ENCODE peak calls at places on chromosomes 11 and 22, in nine cellular contexts. Y, I, J, C, Z, D, K, E and O are unnamed samples.

GRCh38 chr11:122100222-122101080 is 15.6 kb downstream of the BLID start:
- DNase-seq in E (no peak), K (no peak), Y (peak), I (no peak), D (no peak), Z (no peak), C (peak), J (peak), O (no peak)

GRCh38 chr11:2781413-2782274 is 81.8 kb upstream of the KCNQ1OT1 start:
- DNase-seq in J (peak), Z (no peak), K (no peak), I (no peak), D (peak), E (no peak), Y (peak), C (no peak), O (no peak)

GRCh38 chr11:31808268-31808667 is 2.9 kb downstream of the PAX6 start:
- DNase-seq in Z (no peak), I (no peak), J (no peak), K (no peak), C (no peak), D (no peak), E (no peak), Y (no peak), O (no peak)

GRCh38 chr11:108117746-108118371 is 3.5 kb upstream of the ACAT1 start:
- DNase-seq in J (peak), D (no peak), Z (no peak), Y (peak), C (peak), E (peak), K (peak), I (no peak), O (peak)

GRCh38 chr11:118202599-118203422 is 22.0 kb downstream of the JAML start:
- DNase-seq in J (no peak), D (no peak), I (peak), C (no peak), Z (peak), K (no peak), E (no peak), Y (no peak), O (no peak)

GRCh38 chr11:69509381-69509780 is 27.9 kb downstream of the LINC01488 start:
- DNase-seq in E (no peak), K (no peak), C (no peak), I (no peak), D (no peak), Z (no peak), J (no peak), Y (no peak), O (no peak)

GRCh38 chr11:9972917-9973504 is 309.1 kb downstream of the SWAP70 start:
- DNase-seq in I (no peak), Y (peak), E (peak), D (no peak), J (peak), K (no peak), C (peak), Z (peak), O (peak)

GRCh38 chr11:128328955-128329551 is 258.3 kb downstream of the ETS1 start:
- DNase-seq in K (no peak), E (no peak), I (peak), D (no peak), Y (no peak), J (no peak), C (no peak), Z (peak), O (no peak)

GRCh38 chr11:14015711-14016110 is 53.2 kb downstream of the SPON1 start:
- DNase-seq in E (no peak), C (no peak), Y (peak), Z (no peak), I (no peak), J (peak), D (no peak), K (no peak), O (no peak)

GRCh38 chr22:50199836-50200332 is 927 bp upstream of the SELENOO start:
- DNase-seq in Y (no peak), K (no peak), I (no peak), D (no peak), C (peak), E (no peak), Z (no peak), J (no peak), O (no peak)

GRCh38 chr11:13152736-13153541 is 124.7 kb upstream of the BMAL1 start:
- DNase-seq in E (peak), D (no peak), K (no peak), Y (peak), C (no peak), I (no peak), J (peak), Z (no peak), O (no peak)

GRCh38 chr11:104658177-104658576 is 240.1 kb downstream of the CASP12 start:
- DNase-seq in E (no peak), Y (no peak), C (no peak), K (no peak), I (no peak), D (no peak), Z (no peak), J (no peak), O (no peak)

GRCh38 chr22:24455751-24456426 is 28.5 kb downstream of the ADORA2A start:
- DNase-seq in D (no peak), Y (no peak), C (no peak), E (no peak), K (no peak), J (no peak), Z (no peak), I (no peak), O (no peak)

GRCh38 chr11:120031612-120032600 is 106.0 kb downstream of the TRIM29 start:
- DNase-seq in D (no peak), K (no peak), Z (no peak), J (no peak), I (no peak), Y (no peak), E (no peak), C (no peak), O (no peak)

GRCh38 chr11:77749232-77749631 is 71.3 kb downstream of the RSF1 start:
- DNase-seq in D (no peak), Y (no peak), I (no peak), E (no peak), J (no peak), K (no peak), Z (no peak), C (no peak), O (no peak)

GRCh38 chr22:46803031-46803880 is 40.8 kb downstream of the TBC1D22A start:
- DNase-seq in Z (peak), J (peak), K (peak), I (peak), C (peak), D (peak), E (peak), Y (peak), O (peak)

GRCh38 chr11:59678118-59678812 is 9.4 kb upstream of the PATL1 start:
- DNase-seq in D (no peak), I (no peak), K (no peak), Z (no peak), J (peak), Y (peak), E (no peak), C (no peak), O (no peak)

GRCh38 chr11:129316781-129317180 is 58.9 kb upstream of the BARX2 start:
- DNase-seq in I (no peak), Y (no peak), C (no peak), D (no peak), K (no peak), J (no peak), E (no peak), Z (no peak), O (no peak)

GRCh38 chr11:35207471-35208403 is 68.8 kb downstream of the CD44 start:
- DNase-seq in J (no peak), D (no peak), Z (no peak), E (no peak), Y (peak), I (no peak), C (no peak), K (no peak), O (no peak)

GRCh38 chr11:71336176-71336995 is 84.0 kb upstream of the SHANK2 start:
- DNase-seq in K (no peak), D (no peak), Y (no peak), C (peak), E (no peak), J (no peak), I (no peak), Z (no peak), O (no peak)

GRCh38 chr11:69073445-69073844 is 24.7 kb downstream of the TPCN2 start:
- DNase-seq in Y (no peak), E (no peak), Z (no peak), C (no peak), J (no peak), K (no peak), D (no peak), I (no peak), O (no peak)

GRCh38 chr11:33598426-33599069 is 102.1 kb downstream of the C11orf91 start:
- DNase-seq in I (no peak), Y (no peak), E (peak), D (no peak), Z (no peak), J (no peak), C (peak), K (no peak), O (no peak)

GRCh38 chr11:6681949-6682348 is 1.2 kb downstream of the MRPL17 start:
- DNase-seq in Z (no peak), K (no peak), D (no peak), C (peak), J (peak), I (no peak), Y (no peak), E (peak), O (no peak)

GRCh38 chr11:2770556-2771301 is 70.9 kb upstream of the KCNQ1OT1 start:
- DNase-seq in C (no peak), Y (no peak), J (no peak), K (no peak), I (no peak), E (no peak), Z (no peak), D (peak), O (no peak)

GRCh38 chr22:26461188-26461810 is 22.3 kb downstream of the HPS4 start:
- DNase-seq in J (peak), E (peak), Y (peak), K (no peak), C (peak), I (no peak), Z (peak), D (peak), O (no peak)

GRCh38 chr11:1233351-1234053 is 10.6 kb downstream of the MUC5B start:
- DNase-seq in Z (no peak), I (peak), E (no peak), Y (no peak), C (peak), D (no peak), J (no peak), K (peak), O (no peak)
- TF ChIP-seq CTCF in Z (no peak), I (no peak), E (no peak), Y (no peak), C (no peak), D (no peak), J (no peak), K (no peak), O (no peak)

GRCh38 chr22:31230155-31230870 is 18.2 kb downstream of the LIMK2 start:
- DNase-seq in Z (no peak), C (no peak), D (no peak), Y (peak), I (no peak), J (peak), K (no peak), E (peak), O (no peak)
- TF ChIP-seq CTCF in Z (no peak), C (no peak), D (no peak), Y (no peak), I (no peak), J (no peak), K (no peak), E (no peak), O (no peak)

DNA sequence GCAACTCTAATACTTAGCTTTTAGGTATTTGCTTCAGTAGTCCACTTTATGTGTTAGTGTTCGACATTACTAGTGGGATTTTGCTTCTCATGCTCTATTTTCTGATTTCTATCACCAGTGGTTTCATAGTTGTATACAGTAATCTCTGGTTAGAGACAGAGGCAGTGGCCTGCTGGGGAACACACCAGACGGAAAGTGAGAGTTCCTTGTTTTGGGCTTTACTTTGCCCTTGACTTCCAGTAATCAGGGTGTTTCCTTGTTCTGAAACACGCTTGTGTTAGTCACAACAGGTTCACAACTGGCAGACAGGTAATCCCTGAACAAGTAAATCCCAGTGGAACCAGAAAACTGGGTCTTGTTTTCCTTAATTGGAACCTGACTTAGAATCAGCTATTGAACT is 56.0 kb downstream of the PACS1 start:
- DNase-seq in I (no peak), D (no peak), K (no peak), Z (no peak), E (peak), C (no peak), Y (no peak), J (no peak), O (no peak)
- TF ChIP-seq CTCF in I (no peak), D (no peak), K (no peak), Z (no peak), E (no peak), C (no peak), Y (no peak), J (no peak), O (no peak)

DNA sequence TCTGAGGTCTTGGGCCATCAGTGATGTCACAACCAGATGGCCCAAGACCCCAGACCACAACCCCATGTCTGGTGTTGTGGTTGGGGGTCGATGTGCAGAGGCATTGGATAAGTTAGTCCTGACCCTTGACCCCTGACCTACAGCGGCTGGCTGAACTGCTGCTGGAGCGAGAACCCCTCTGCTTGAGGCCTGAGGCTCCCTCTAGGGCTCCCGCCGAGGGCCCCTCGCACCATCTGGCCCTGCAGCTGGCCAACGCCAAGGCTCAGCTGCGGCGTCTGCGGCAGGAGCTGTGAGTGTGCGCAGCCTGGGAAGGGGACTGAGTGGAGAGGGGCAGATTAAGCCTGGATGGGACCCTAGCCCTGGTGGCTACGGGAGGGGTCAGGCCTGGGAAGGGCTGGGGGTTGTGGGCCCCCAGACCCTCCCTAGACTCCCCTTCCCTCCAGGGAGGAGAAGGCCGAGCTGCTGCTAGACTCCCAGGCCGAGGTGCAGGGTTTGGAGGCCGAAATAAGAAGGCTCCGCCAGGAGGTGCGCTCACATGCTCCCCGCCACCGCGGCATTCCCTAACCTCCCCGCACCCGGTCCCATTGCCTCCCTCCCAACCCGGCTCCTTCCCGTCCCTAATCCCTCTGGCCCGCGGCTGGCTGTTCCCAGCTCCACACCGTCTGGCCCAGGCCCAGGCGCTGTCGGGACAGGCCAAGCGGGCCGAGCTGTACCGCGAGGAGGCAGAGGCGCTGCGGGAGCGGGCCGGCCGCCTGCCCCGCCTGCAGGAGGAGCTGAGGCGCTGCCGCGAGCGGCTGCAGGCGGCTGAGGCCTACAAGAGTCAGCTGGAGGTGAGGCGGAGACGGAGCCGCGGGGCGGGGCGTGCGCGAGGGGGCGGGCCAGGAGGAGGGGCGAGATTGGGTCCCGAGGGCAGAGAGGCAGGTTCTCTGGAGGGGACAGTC is 2.1 kb downstream of the CCDC88B start:
- DNase-seq in Y (peak), I (peak), E (peak), J (peak), K (peak), C (peak), D (peak), Z (peak), O (peak)
- TF ChIP-seq CTCF in Y (peak), I (peak), E (peak), J (peak), K (peak), C (no peak), D (peak), Z (no peak), O (peak)